ENCODE peak calls at places on chromosomes 3 and 15, in four cellular contexts. B is HepG2, I is H1, X is K562. L is an unnamed sample.

GRCh38 chr15:88636039-88636438 is 2.8 kb upstream of the ISG20 start:
- DNase-seq in I (peak), X (no peak), B (no peak), L (no peak)

GRCh38 chr3:58237940-58238681 is 519 bp downstream of the ABHD6 start:
- DNase-seq in I (peak), B (peak), X (peak), L (no peak)

GRCh38 chr15:43769584-43770228 is 7.1 kb downstream of the ELL3 start:
- DNase-seq in X (peak), I (peak), B (peak), L (no peak)

GRCh38 chr3:159788291-159788690 is 200.3 kb upstream of the IL12A start:
- DNase-seq in I (no peak), B (no peak), X (no peak), L (no peak)

GRCh38 chr15:69082041-69082502 is 67.6 kb downstream of the NOX5 start:
- DNase-seq in X (no peak), I (no peak), B (no peak), L (no peak)

GRCh38 chr15:92608866-92609700 is 46.5 kb downstream of the FAM174B start:
- DNase-seq in I (no peak), B (no peak), X (no peak), L (no peak)

GRCh38 chr3:190150681-190151080 is 30.0 kb upstream of the P3H2 start:
- DNase-seq in B (no peak), X (no peak), I (no peak), L (no peak)

GRCh38 chr3:12658593-12659058 is 5.3 kb downstream of the RAF1 start:
- DNase-seq in B (no peak), I (no peak), X (no peak), L (no peak)

GRCh38 chr3:169104972-169105371 is 558.5 kb downstream of the MECOM start:
- DNase-seq in X (no peak), B (peak), I (no peak), L (no peak)

GRCh38 chr15:98422086-98422478 is 226.3 kb upstream of the IGF1R start:
- DNase-seq in I (no peak), B (no peak), X (no peak), L (no peak)

GRCh38 chr3:65436580-65436979 is 602.1 kb downstream of the MAGI1 start:
- DNase-seq in B (peak), I (no peak), X (no peak), L (no peak)

GRCh38 chr15:57507111-57507510 is 84.6 kb upstream of the MYZAP start:
- DNase-seq in B (no peak), X (no peak), I (no peak), L (no peak)

GRCh38 chr15:29968099-29968892 is 114.5 kb upstream of the GOLGA8J start:
- DNase-seq in B (no peak), X (no peak), I (peak), L (no peak)

GRCh38 chr3:120567370-120568197 is 28.6 kb upstream of the NDUFB4 start:
- DNase-seq in X (no peak), B (peak), I (no peak), L (no peak)

GRCh38 chr3:27060336-27060735 is 308.8 kb downstream of the NEK10 start:
- DNase-seq in X (no peak), I (no peak), B (no peak), L (no peak)

GRCh38 chr3:87248831-87249230 is 21.7 kb downstream of the CHMP2B start:
- DNase-seq in B (no peak), X (no peak), I (no peak), L (no peak)

GRCh38 chr3:30779686-30780287 is 114.7 kb downstream of the GADL1 start:
- DNase-seq in I (peak), B (peak), X (no peak), L (no peak)

GRCh38 chr3:197380786-197381185 is 82.4 kb upstream of the DLG1 start:
- DNase-seq in I (no peak), X (no peak), B (no peak), L (no peak)

GRCh38 chr3:197256104-197256503 is 42.3 kb downstream of the DLG1 start:
- DNase-seq in B (no peak), X (no peak), I (no peak), L (no peak)

GRCh38 chr15:88690331-88690730 is 51.5 kb downstream of the ISG20 start:
- DNase-seq in B (no peak), X (no peak), I (no peak), L (no peak)

GRCh38 chr3:187880438-187880837 is 135.2 kb upstream of the BCL6 start:
- DNase-seq in I (no peak), X (no peak), B (no peak), L (no peak)

GRCh38 chr3:140760324-140761075 is 82.6 kb downstream of the TRIM42 start:
- DNase-seq in B (no peak), X (no peak), I (peak), L (no peak)

DNA sequence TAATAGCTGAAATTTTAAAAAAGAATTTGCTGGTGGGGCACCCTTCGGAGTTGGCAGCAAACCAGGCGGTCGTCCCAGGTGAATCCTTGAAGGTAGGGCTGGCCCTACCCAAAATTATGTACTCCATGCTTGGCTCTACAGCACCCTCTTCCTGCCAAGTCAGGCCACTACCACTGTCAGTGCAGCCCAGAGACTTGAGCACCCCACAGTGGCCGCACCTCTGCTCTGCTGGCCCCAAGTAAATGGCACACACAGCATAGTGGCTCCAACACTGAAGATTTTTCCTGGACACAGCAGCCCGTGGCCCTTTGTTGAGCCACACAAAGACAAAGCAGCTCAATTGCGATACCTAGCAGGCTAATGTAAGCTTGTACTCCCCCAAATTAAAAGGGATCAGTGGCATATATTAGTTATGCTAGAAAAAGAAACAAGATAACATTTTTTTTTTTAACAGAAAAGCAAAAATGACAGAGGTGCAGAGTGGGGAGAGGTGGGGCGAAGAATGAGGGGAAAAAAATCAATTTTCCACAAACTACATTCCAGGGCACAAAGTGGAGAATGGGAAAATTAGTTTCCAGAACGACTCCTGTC is 250.5 kb downstream of the UACA start:
- DNase-seq in X (peak), I (peak), B (peak), L (no peak)
- TF ChIP-seq HDAC2 in X (no peak), I (peak), B (no peak), L (no peak)

DNA sequence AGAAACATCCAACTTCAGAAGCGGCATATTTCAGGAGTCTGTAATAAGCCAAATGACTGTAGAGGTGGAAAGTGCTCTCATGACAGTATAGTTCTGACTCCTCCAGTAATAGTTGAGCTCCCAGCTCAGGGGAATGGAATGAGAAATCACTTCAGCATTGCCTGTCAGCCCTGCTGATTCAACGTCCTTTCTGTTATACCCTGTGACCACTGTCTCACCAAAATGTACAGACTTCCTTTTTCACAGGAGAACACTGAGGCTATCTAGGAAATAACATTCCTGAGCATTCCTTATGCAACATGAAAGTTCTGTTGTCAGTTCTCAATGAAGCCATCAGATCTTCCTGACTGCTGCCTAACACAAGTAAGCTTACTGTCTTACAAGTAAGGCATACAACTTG is 284.5 kb upstream of the MME start:
- DNase-seq in B (no peak), X (no peak), I (no peak), L (no peak)
- TF ChIP-seq BRCA1 in B (no peak), X (no peak), I (no peak), L (no peak)

DNA sequence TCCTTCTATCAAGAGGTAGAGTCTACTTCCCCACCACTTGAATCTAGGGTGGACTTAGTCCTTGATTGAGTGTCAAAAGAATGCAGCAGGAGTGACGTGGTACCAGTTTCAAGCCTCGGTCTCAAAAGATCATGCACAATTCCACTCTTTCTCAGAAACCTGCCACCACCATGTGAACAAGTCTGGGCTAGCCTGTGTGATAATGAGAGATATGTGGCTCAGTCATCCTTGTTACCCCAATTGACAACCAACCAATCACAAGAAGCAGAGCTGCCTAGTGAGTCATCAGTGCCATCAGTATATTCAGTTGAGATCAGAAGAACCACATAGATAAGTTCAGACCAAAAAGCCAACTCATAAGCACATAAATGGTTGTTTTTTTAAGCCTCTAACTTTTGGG is 374.5 kb downstream of the IL20RB start:
- DNase-seq in B (no peak), I (no peak), X (no peak), L (peak)
- TF ChIP-seq HDAC2 in B (no peak), I (no peak), X (no peak), L (no peak)

DNA sequence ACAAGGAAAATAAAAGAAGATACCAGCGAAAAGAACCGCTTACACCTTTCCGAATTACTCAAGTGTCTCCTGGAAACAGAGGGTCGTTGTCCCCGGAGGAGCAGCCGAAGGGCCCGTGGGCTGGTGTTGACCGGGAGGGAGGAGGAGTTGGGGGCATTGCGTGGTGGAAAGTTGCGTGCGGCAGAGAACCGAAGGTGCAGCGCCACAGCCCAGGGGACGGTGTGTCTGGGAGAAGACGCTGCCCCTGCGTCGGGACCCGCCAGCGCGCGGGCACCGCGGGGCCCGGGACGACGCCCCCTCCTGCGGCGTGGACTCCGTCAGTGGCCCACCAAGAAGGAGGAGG is 325 bp downstream of the ALCAM start:
- DNase-seq in I (no peak), B (no peak), X (no peak), L (no peak)
- TF ChIP-seq BRCA1 in I (no peak), B (no peak), X (no peak), L (no peak)

DNA sequence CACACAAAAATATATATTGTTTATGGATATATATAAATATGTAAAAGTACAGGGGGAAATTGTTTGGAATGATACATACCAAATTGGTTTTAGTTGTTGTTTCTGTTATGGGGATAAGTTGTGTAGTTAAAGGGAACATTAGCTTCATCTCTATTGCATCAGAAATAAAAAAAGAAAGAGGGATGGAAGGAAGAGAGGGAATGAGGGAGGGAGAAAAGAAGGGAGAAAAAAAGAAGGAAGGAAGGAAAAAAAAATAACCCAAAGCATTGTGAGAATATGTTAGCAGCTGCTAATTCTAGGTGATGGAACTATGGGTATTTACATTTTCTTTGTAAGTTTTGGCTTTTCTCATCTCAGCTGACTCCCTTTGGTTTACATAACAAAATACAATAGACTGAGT is 1.3 kb downstream of the CCR8 start:
- DNase-seq in I (no peak), X (no peak), B (no peak), L (no peak)
- TF ChIP-seq HDAC2 in I (no peak), X (no peak), B (no peak), L (no peak)

GRCh38 chr3:36065321-36065720 is 315.0 kb upstream of the STAC start:
- DNase-seq in B (no peak), I (no peak), X (no peak), L (no peak)

GRCh38 chr3:36058404-36059035 is 321.8 kb upstream of the STAC start:
- DNase-seq in X (no peak), I (no peak), B (no peak), L (no peak)

GRCh38 chr3:36063992-36064391 is 316.3 kb upstream of the STAC start:
- DNase-seq in B (no peak), X (no peak), I (no peak), L (no peak)

DNA sequence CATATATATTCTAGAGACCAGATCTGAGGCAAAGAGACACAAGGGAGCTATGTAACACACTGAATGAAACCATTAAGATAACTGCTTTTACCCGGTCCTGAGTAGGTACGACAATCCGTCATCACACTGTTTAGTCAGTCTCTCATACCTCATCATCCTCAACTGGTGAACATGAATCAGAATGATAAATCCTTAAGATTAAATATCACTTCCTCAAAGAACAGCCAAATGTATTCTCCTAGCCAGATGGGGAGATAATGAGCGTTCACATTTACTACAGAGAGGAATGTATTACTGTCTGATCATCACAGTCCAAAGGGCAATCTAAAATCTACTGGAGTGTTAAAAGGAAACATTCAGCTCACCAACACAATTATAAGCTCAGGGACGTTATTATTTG is 319.4 kb upstream of the STAC start:
- DNase-seq in I (no peak), X (no peak), B (no peak), L (no peak)
- TF ChIP-seq BRCA1 in I (no peak), X (no peak), B (no peak), L (no peak)

GRCh38 chr3:61928020-61928419 is 366.6 kb downstream of the PTPRG start:
- DNase-seq in B (no peak), I (no peak), X (no peak), L (no peak)

GRCh38 chr3:61927332-61927731 is 366.0 kb downstream of the PTPRG start:
- DNase-seq in B (no peak), X (no peak), I (no peak), L (no peak)

GRCh38 chr3:61925721-61926120 is 364.4 kb downstream of the PTPRG start:
- DNase-seq in X (no peak), I (no peak), B (no peak), L (no peak)

GRCh38 chr3:61928776-61929175 is 367.4 kb downstream of the PTPRG start:
- DNase-seq in X (no peak), I (no peak), B (no peak), L (no peak)

DNA sequence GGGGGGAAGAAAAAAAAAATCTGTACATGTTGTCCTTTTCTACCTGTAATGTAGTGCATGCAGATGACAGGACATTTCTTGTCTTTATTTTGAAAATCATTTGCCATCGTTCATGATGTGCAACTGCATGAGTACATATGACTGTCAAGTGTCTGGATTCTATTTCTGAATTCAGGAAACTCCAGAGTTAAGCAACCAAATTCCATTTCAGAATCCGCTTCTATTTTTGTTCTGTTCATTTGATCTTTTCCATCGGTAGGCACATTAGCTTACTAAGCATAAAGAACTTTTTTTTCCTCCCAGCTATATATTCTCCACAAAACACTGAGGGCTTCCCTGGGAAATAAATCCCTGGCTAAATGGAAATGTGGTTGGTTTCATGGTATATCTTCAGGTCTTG is 365.5 kb downstream of the PTPRG start:
- DNase-seq in B (no peak), I (no peak), X (no peak), L (no peak)
- TF ChIP-seq HDAC2 in B (no peak), I (no peak), X (no peak), L (no peak)

DNA sequence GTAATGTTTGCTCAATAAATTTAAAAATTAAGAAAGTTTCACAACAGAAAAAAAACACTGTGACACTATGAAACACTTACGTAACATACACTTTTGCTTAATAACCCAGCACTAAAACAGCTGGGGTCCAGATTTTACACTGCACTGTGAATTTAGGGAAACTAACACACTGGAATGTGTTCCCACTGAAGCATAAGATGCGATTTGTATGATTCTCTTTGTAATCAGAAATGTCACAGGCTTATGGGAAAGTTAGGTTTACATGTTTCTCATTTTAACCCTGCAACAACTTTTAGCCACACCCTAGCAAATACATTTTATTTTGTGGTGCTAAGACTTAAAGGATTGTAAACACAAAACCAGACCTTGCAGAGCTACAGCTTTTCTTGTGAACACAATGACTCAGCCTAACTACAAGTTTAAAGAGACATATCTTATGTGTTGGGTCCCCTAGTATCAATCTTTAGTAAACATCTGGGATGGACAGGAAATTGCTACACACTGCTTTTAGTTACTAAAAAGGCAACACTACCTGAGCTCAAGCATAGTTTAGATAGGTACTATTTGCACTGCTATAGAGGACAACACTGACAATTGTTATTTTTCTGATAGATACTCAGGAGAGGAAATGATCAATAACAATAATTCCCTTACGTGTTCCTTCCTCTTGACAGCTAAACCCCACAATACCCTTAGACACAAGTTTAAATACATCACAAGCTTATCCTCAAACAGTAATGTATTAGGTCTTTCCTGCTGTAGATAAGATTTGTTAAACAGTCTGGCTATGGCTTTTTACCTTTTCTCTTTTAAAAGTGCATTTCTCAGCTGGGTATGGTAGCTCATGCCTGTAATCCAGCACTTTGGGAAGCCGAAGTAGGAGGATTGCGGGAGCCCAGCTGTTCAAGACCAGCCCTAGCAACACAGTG is 3.8 kb downstream of the PLD1 start:
- DNase-seq in I (no peak), B (peak), X (peak), L (no peak)
- TF ChIP-seq BRCA1 in I (no peak), B (no peak), X (no peak), L (no peak)

L was measured in GM12878.